ENCODE peak calls at places on chromosomes 16 and 17, in eight cellular contexts. U is hypothalamus; Z is RPMI7951; M is right lobe of liver; D is amniotic stem cell; X is thyroid gland; T is fibroblast of the conjunctiva; R is activated naive CD4-positive, alpha-beta T cell treated with anti-CD3 and anti-CD28 coated beads, Interleukin-2, amount 50 U/mL, for 72 hours. O is an unnamed sample.
A peak's percentile ranks its signal among the peaks of the same experiment; 100 is the strongest.

GRCh38 chr17:82414548-82415281 is 3.4 kb upstream of the HEXD start:
- DNase-seq in U (peak; percentile 42), Z (peak; percentile 48), M (peak; percentile 80), D (peak; percentile 43), X (peak; percentile 77), T (peak; percentile 57), R (no peak), O (no peak)

GRCh38 chr16:79082955-79083354 is 517.6 kb downstream of the MAF start:
- DNase-seq in U (no peak), Z (no peak), M (no peak), D (no peak), X (no peak), T (no peak), R (no peak), O (no peak)

GRCh38 chr16:50539053-50539615 is 9.1 kb upstream of the NKD1 start:
- DNase-seq in U (no peak), Z (no peak), M (no peak), D (no peak), X (no peak), T (no peak), R (no peak), O (no peak)

GRCh38 chr16:56874800-56875199 is 9.8 kb downstream of the SLC12A3 start:
- DNase-seq in U (no peak), Z (peak; percentile 90), M (no peak), D (no peak), X (no peak), T (no peak), R (no peak), O (no peak)

GRCh38 chr16:14186007-14186953 is 115.2 kb downstream of the MRTFB start:
- DNase-seq in U (no peak), Z (peak; percentile 69), M (no peak), D (no peak), X (no peak), T (peak; percentile 69), R (no peak), O (peak; percentile 23)

GRCh38 chr16:350203-350602 is 2.3 kb downstream of the AXIN1 start:
- DNase-seq in U (no peak), Z (no peak), M (no peak), D (no peak), X (no peak), T (no peak), R (no peak), O (no peak)

GRCh38 chr16:88533945-88534641 is 36.1 kb upstream of the ZC3H18 start:
- DNase-seq in U (peak; percentile 53), Z (peak; percentile 60), M (no peak), D (peak; percentile 21), X (peak; percentile 79), T (peak; percentile 9), R (peak; percentile 83), O (no peak)

GRCh38 chr17:45948498-45948880 is 50.6 kb upstream of the STH start:
- DNase-seq in U (no peak), Z (no peak), M (no peak), D (no peak), X (no peak), T (no peak), R (no peak), O (no peak)

GRCh38 chr17:1561420-1562177 is 993 bp downstream of the PITPNA start:
- DNase-seq in U (no peak), Z (no peak), M (no peak), D (no peak), X (peak; percentile 29), T (no peak), R (no peak), O (no peak)

GRCh38 chr17:55116440-55116914 is 147.9 kb downstream of the STXBP4 start:
- DNase-seq in U (no peak), Z (no peak), M (no peak), D (no peak), X (no peak), T (no peak), R (no peak), O (no peak)

GRCh38 chr17:34763727-34764665 is 184.6 kb downstream of the TMEM132E start:
- DNase-seq in U (no peak), Z (peak; percentile 91), M (no peak), D (no peak), X (no peak), T (no peak), R (no peak), O (no peak)

GRCh38 chr17:48997103-48997826 is at the start of gene IGF2BP1:
- DNase-seq in U (no peak), Z (peak; percentile 51), M (no peak), D (peak; percentile 51), X (no peak), T (no peak), R (no peak), O (no peak)

GRCh38 chr16:81560979-81561657 is 116.5 kb downstream of the CMIP start:
- DNase-seq in U (no peak), Z (peak; percentile 19), M (no peak), D (no peak), X (no peak), T (no peak), R (no peak), O (no peak)

GRCh38 chr17:73835605-73836004 is 191.4 kb upstream of the SDK2 start:
- DNase-seq in U (no peak), Z (no peak), M (no peak), D (no peak), X (no peak), T (no peak), R (no peak), O (no peak)

GRCh38 chr17:80668375-80669149 is 123.9 kb downstream of the RPTOR start:
- DNase-seq in U (no peak), Z (no peak), M (no peak), D (no peak), X (no peak), T (no peak), R (no peak), O (no peak)

GRCh38 chr16:75097941-75098897 is 18.4 kb downstream of the LDHD start:
- DNase-seq in U (no peak), Z (no peak), M (no peak), D (no peak), X (peak; percentile 88), T (no peak), R (peak; percentile 77), O (no peak)

GRCh38 chr17:74380086-74380958 is 13.0 kb downstream of the GPR142 start:
- DNase-seq in U (no peak), Z (peak; percentile 71), M (no peak), D (no peak), X (peak; percentile 38), T (no peak), R (no peak), O (no peak)

GRCh38 chr17:55286681-55287589 is 22.2 kb downstream of the HLF start:
- DNase-seq in U (no peak), Z (peak; percentile 20), M (peak; percentile 77), D (no peak), X (no peak), T (peak; percentile 75), R (no peak), O (no peak)

GRCh38 chr16:62167551-62167950 is 131.3 kb upstream of the CDH8 start:
- DNase-seq in U (no peak), Z (no peak), M (no peak), D (no peak), X (no peak), T (no peak), R (no peak), O (no peak)

GRCh38 chr17:73795730-73796129 is 151.5 kb upstream of the SDK2 start:
- DNase-seq in U (no peak), Z (no peak), M (peak; percentile 79), D (no peak), X (no peak), T (no peak), R (no peak), O (no peak)

GRCh38 chr17:76538941-76539340 is 903 bp upstream of the PRCD start:
- DNase-seq in U (no peak), Z (no peak), M (no peak), D (no peak), X (peak; percentile 62), T (no peak), R (no peak), O (no peak)

GRCh38 chr17:29630630-29631193 is 8.0 kb upstream of the CORO6 start:
- DNase-seq in U (no peak), Z (no peak), M (no peak), D (no peak), X (peak; percentile 64), T (no peak), R (no peak), O (no peak)

GRCh38 chr17:40086150-40087044 is 14.0 kb downstream of the NR1D1 start:
- DNase-seq in U (no peak), Z (no peak), M (no peak), D (no peak), X (peak; percentile 67), T (no peak), R (no peak), O (no peak)

GRCh38 chr16:3554351-3554928 is 22.8 kb downstream of the NLRC3 start:
- DNase-seq in U (no peak), Z (no peak), M (no peak), D (no peak), X (no peak), T (no peak), R (no peak), O (no peak)

GRCh38 chr16:8796469-8797363 is 723 bp downstream of the TMEM186 start:
- DNase-seq in U (no peak), Z (no peak), M (no peak), D (no peak), X (no peak), T (no peak), R (no peak), O (no peak)

GRCh38 chr17:21688293-21688949 is 3.9 kb upstream of the KCNJ18 start:
- DNase-seq in U (no peak), Z (no peak), M (peak; percentile 36), D (no peak), X (no peak), T (no peak), R (no peak), O (no peak)

GRCh38 chr16:66569827-66570405 is 3.7 kb downstream of the CMTM1 start:
- DNase-seq in U (no peak), Z (peak; percentile 44), M (no peak), D (no peak), X (no peak), T (peak; percentile 49), R (no peak), O (no peak)